ENCODE peak calls at places on chromosome 20, in nine cellular contexts. W, U, V, Q, H, K, F, C and L are unnamed samples.
A peak's percentile ranks its signal among the peaks of the same experiment; 100 is the strongest.

GRCh38 chr20:37388831-37389230 is 42.9 kb downstream of the SRC start:
- DNase-seq in W (no peak), U (peak; percentile 5), H (no peak), Q (peak; percentile 21), K (no peak), C (no peak), V (no peak), F (no peak), L (no peak)

GRCh38 chr20:46375771-46376170 is 30.6 kb downstream of the ELMO2 start:
- DNase-seq in W (no peak), Q (no peak), U (no peak), F (no peak), H (no peak), K (no peak), C (peak; percentile 12), V (no peak), L (peak; percentile 55)

GRCh38 chr20:13349240-13349604 is 128.1 kb downstream of the ISM1 start:
- DNase-seq in Q (no peak), H (no peak), C (no peak), U (no peak), F (no peak), K (no peak), V (no peak), W (no peak), L (peak; percentile 44)

GRCh38 chr20:64131406-64131805 is 24.0 kb upstream of the NPBWR2 start:
- DNase-seq in C (peak; percentile 69), H (no peak), K (no peak), U (no peak), V (no peak), W (no peak), F (no peak), Q (peak; percentile 57), L (peak; percentile 27)

GRCh38 chr20:50165687-50166554 is 12.4 kb upstream of the PEDS1 start:
- DNase-seq in U (peak; percentile 99), W (peak; percentile 100), V (peak; percentile 97), Q (peak; percentile 88), K (no peak), C (peak; percentile 100), F (peak; percentile 87), H (peak; percentile 28), L (peak; percentile 100)

GRCh38 chr20:1460275-1460674 is 6.4 kb downstream of the NSFL1C start:
- DNase-seq in F (no peak), K (no peak), W (no peak), U (no peak), H (no peak), V (no peak), Q (no peak), C (no peak), L (no peak)

GRCh38 chr20:21338291-21338690 is 35.2 kb downstream of the XRN2 start:
- DNase-seq in V (no peak), K (no peak), C (no peak), Q (no peak), F (no peak), H (no peak), U (no peak), W (no peak), L (no peak)

GRCh38 chr20:60294627-60295026 is 336.4 kb downstream of the CDH26 start:
- DNase-seq in W (no peak), Q (no peak), C (no peak), H (no peak), K (no peak), F (no peak), V (no peak), U (no peak), L (no peak)

GRCh38 chr20:41287327-41287726 is 30.2 kb downstream of the ZHX3 start:
- DNase-seq in Q (no peak), W (no peak), K (no peak), F (no peak), C (peak; percentile 56), V (no peak), H (no peak), U (no peak), L (peak; percentile 92)

DNA sequence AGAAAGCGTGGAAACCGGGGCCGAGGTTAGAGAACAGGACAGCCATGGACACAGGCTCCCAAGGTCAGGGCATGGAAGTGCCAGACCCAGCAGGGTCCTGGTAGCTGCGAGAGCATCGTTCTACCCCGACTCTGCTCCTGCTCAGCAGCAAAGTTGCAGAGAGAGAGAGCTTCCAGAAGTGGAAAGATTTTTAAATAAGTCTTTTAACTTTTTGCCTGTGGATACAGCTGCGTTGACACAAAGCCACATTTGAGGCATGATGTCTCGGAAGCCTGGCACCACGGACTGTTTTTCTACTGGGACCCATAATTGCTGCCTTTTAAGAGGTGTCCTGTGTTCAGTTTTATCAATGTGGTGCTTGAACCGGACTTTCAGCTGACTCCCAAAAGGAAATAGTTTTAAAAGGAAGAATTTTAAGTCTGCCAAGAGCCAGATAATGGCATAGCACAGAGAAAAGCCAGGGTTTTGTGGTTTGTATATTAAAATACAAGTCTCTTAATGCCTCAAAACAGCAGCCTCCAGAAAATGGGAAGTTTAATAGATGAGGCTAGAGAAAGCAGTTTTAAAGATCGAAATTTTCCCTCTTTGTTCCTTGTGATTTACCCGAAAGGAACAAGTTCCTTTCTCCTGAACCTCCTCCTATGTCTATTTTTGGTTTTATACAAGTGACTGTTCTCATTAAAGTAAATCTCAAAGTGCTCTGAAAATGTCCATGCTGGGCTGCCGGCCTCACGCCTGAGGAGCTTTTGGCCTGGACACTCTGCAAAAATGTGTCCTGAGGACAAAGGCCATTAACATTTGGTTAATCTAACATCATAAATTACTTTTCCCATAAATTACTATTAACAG is 91.5 kb downstream of the RIN2 start:
- DNase-seq in W (no peak), V (no peak), C (no peak), H (no peak), K (no peak), F (no peak), U (peak; percentile 47), Q (no peak), L (peak; percentile 8)
- TF ChIP-seq EZH2phosphoT487 in W (no peak), V (no peak), C (no peak), H (no peak), K (no peak), F (no peak), U (no peak), Q (no peak), L (no peak)

DNA sequence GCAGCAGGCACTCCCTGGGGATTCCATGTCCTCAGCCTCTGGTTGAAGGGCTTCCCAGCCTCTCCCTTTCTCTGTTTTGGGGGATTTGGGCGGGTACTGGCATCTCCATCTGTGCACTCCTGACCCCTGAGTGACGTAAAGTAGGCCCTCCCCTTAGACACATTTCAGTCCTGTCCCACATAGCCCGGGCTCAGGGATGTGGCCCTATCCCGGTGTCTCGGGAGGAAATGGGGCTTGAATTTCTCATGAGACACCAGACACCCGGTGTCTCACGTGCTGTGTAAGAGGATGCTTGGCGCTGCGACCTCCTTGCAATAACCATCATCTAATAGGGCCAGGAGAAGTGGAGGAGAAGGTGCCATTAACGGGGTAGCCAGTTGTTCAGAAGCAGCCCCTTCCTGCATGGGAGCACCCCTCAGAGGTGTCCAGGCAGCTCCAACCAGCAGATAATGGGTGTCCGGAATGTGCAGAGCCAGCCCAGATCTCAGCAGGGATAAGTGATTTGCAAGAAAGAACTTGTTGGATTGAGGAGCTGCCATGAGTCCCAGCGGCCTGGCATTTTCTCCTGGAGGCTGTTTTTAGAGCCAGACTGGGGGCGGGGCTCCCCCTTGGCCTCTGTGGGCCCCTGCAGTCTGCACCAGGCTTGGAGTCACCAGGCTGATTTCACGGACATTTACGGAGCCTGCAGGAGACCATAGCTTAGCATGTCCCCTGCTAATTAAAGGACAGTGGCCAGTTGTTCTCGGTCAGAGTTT is 372.0 kb downstream of the PREX1 start:
- DNase-seq in V (no peak), H (no peak), U (no peak), K (no peak), W (no peak), F (peak; percentile 15), C (no peak), Q (no peak), L (no peak)
- TF ChIP-seq EZH2phosphoT487 in V (no peak), H (no peak), U (no peak), K (no peak), W (no peak), F (peak; percentile 79), C (no peak), Q (no peak), L (no peak)

GRCh38 chr20:17568972-17569471 is 853 bp upstream of the DSTN start:
- DNase-seq in V (peak; percentile 63), K (no peak), U (peak; percentile 93), Q (peak; percentile 81), F (peak; percentile 57), H (no peak), C (peak; percentile 98), W (peak; percentile 91), L (peak; percentile 98)
- TF ChIP-seq EZH2phosphoT487 in V (no peak), K (no peak), U (no peak), Q (no peak), F (no peak), H (no peak), C (no peak), W (no peak), L (no peak)

DNA sequence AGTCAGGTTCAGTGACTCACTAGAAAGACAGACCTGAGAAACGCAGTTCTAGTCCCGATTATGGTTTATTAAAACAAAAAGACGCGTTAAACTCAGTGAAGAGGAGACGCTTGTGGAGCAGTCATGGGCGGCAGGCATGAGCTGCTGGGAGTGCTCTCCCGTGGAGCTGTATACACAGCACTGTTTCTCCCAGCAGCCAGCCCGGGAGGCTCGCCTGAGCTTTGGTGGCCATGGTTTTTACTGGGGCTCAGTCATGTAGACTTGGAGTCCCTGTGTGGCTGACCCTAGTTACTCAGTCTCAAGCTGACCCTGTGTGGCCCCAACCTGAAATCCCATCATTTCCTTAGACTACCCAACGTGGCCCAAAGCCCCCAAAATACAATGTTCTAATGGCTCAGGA is 41.2 kb upstream of the BHLHE23 start:
- DNase-seq in C (no peak), V (no peak), Q (no peak), K (no peak), F (no peak), H (no peak), U (no peak), W (no peak), L (no peak)
- TF ChIP-seq EZH2phosphoT487 in C (no peak), V (no peak), Q (no peak), K (no peak), F (no peak), H (no peak), U (no peak), W (no peak), L (no peak)

GRCh38 chr20:45049904-45050471 is 50.9 kb downstream of the KCNS1 start:
- DNase-seq in W (no peak), Q (no peak), F (peak; percentile 43), K (peak; percentile 50), C (no peak), V (no peak), H (no peak), U (no peak), L (no peak)
- TF ChIP-seq EZH2phosphoT487 in W (no peak), Q (no peak), F (no peak), K (no peak), C (no peak), V (no peak), H (no peak), U (no peak), L (no peak)